ENCODE peak calls at places on chromosomes 5 and 9, in four cellular contexts. P is GM13977, Z is fibroblast of villous mesenchyme, O is cardiac fibroblast. I is an unnamed sample.

GRCh38 chr5:39074009-39074886 is at the start of gene RICTOR:
- DNase-seq in P (peak; percentile 94), Z (peak; percentile 86), O (peak; percentile 88), I (peak; percentile 89)

GRCh38 chr5:175288048-175288621 is 155.8 kb downstream of the DRD1 start:
- DNase-seq in P (no peak), Z (peak; percentile 9), O (peak; percentile 5), I (peak; percentile 93)

GRCh38 chr9:82513976-82514735 is 525.6 kb downstream of the SPATA31D1 start:
- DNase-seq in P (no peak), Z (no peak), O (no peak), I (no peak)

GRCh38 chr5:115262066-115262404 is 642 bp downstream of the PGGT1B start:
- DNase-seq in P (peak; percentile 49), Z (peak; percentile 51), O (peak; percentile 26), I (peak; percentile 37)

GRCh38 chr9:134641173-134641985 is at the start of gene COL5A1:
- DNase-seq in P (peak; percentile 67), Z (peak; percentile 96), O (peak; percentile 96), I (peak; percentile 96)

GRCh38 chr5:143059355-143059754 is 289.2 kb downstream of the ARHGAP26 start:
- DNase-seq in P (no peak), Z (no peak), O (no peak), I (no peak)

GRCh38 chr9:120579139-120579749 is 723 bp downstream of the CDK5RAP2 start:
- DNase-seq in P (no peak), Z (no peak), O (no peak), I (peak; percentile 68)

GRCh38 chr5:128681764-128682664 is 144.0 kb upstream of the FBN2 start:
- DNase-seq in P (no peak), Z (no peak), O (peak; percentile 33), I (peak; percentile 37)

GRCh38 chr9:12818431-12819000 is 43.7 kb downstream of the LURAP1L start:
- DNase-seq in P (no peak), Z (peak; percentile 40), O (peak; percentile 70), I (no peak)

GRCh38 chr9:129343697-129344375 is 165.8 kb upstream of the IER5L start:
- DNase-seq in P (no peak), Z (peak; percentile 64), O (peak; percentile 76), I (no peak)

DNA sequence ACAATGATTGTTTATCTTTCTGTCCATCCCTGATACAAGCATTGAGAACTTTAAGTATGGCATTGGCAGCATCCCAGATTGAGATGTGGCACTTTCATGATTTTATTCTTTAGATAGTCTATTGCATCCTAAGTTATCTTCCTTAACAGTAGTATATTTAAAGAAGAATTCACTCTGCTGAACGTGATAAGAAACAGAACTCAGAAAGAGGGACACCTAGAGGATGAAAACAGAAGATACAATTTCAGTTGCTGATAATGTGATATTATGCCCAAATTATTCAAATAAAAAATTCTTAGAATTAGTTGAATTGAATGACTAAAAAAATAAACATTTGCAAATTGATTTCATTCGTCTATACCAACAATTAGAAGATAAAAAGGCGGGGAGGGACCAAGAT is 218.1 kb upstream of the DMRTA1 start:
- DNase-seq in P (no peak), Z (no peak), O (no peak), I (no peak)
- TF ChIP-seq CTCF in P (no peak), Z (peak; percentile 55), O (peak; percentile 41), I (peak; percentile 49)

DNA sequence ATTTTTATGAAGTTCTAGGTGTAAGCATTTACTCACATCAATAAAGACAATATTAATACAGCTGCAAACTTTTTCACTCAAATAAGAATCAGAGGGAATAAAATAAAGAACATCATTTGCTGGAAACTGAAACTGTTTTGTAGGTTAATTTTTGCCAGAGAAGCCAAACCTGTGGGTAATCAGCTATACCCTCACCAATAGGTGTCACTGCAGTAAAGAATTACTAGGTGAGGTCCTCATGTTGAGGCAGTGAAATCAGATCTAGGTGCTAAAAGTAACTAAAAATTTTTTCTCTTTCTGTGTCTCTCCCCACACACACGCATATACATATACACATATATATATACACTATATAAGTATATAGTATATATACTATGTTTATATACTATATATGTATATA is 1016.3 kb upstream of the SEMA6A start:
- DNase-seq in P (peak; percentile 15), Z (peak; percentile 18), O (peak; percentile 61), I (no peak)
- TF ChIP-seq CTCF in P (peak; percentile 52), Z (peak; percentile 42), O (peak; percentile 38), I (no peak)

DNA sequence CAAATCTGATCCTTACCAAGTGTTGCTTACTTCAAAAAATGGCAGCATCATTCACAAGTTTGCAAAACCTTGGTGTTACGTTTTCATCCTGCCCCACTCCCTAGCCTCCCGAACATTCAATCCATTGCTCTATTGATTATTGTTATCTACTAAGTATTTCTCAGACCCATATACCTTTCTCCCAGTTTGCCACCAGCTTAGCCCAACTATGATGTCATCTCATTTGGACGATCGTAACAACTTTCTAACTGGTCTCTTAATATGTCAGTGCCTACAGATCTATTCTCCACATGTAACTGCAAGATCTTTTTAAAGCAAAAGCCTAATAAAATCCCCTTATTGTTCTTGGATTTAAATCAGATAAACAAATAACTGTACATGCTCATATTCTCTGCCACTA is 497.1 kb upstream of the EDIL3 start:
- DNase-seq in P (no peak), Z (no peak), O (no peak), I (no peak)
- TF ChIP-seq CTCF in P (no peak), Z (no peak), O (no peak), I (no peak)

GRCh38 chr5:150710165-150710564 is 9.3 kb upstream of the RBM22 start:
- DNase-seq in P (no peak), Z (no peak), O (peak; percentile 36), I (peak; percentile 22)
- TF ChIP-seq CTCF in P (no peak), Z (peak; percentile 26), O (peak; percentile 11), I (peak; percentile 44)

DNA sequence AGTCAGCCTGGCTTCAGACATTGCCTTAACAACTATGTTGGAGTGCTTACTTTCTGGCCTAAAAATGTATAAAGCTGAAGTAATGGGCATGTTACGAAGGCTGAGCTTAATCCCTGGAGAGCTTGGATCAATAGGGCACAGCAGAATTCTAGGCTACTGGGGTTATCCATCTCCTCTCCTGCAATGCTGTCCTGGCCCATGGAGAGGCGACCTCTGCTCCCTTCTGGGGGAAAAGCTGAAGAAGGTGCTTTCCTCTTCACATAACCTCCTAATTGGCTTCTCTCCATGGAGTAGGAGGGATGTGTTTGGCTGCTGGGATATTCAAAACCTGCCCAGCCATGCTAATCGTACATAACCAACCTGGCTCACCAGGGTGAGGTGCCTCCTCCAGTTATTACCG is 403.5 kb downstream of the DMRT2 start:
- DNase-seq in P (no peak), Z (no peak), O (no peak), I (no peak)
- TF ChIP-seq CTCF in P (no peak), Z (no peak), O (no peak), I (no peak)

GRCh38 chr9:76022317-76022716 is 131.8 kb downstream of the PCSK5 start:
- DNase-seq in P (no peak), Z (no peak), O (no peak), I (no peak)

GRCh38 chr9:76020654-76021053 is 130.2 kb downstream of the PCSK5 start:
- DNase-seq in P (no peak), Z (no peak), O (no peak), I (no peak)

GRCh38 chr9:76026796-76027195 is 136.3 kb downstream of the PCSK5 start:
- DNase-seq in P (no peak), Z (no peak), O (no peak), I (no peak)

GRCh38 chr9:76027426-76027825 is 137.0 kb downstream of the PCSK5 start:
- DNase-seq in P (no peak), Z (no peak), O (no peak), I (no peak)

GRCh38 chr9:76023715-76024195 is 133.3 kb downstream of the PCSK5 start:
- DNase-seq in P (no peak), Z (no peak), O (no peak), I (no peak)
- TF ChIP-seq CTCF in P (no peak), Z (no peak), O (no peak), I (no peak)